ENCODE peak calls at places on chromosomes 11 and 22, in nine cellular contexts. One of them, this sample, is unnamed. For H3K36me3, the result is how much of the 10 kb centered on the place peaks cover.

GRCh38 chr11:47186076-47186936 is at the start of gene PACSIN3:
- DNase-seq in tibial artery: no peak
- DNase-seq in Peyer's patch: peak
- DNase-seq in sigmoid colon: peak
- DNase-seq in lung: no peak
- DNase-seq in body of pancreas: peak
- DNase-seq in prostate gland: no peak
- DNase-seq in uterus: no peak
- DNase-seq in BE2C: peak
- DNase-seq in this sample: peak

GRCh38 chr11:64444838-64445441 is 86.0 kb downstream of the RPS6KA4 start:
- DNase-seq in Peyer's patch: no peak
- DNase-seq in lung: no peak
- DNase-seq in uterus: no peak
- DNase-seq in prostate gland: no peak
- DNase-seq in body of pancreas: peak
- DNase-seq in tibial artery: no peak
- DNase-seq in sigmoid colon: peak
- DNase-seq in BE2C: peak
- DNase-seq in this sample: no peak

GRCh38 chr11:7348432-7349298 is 97.0 kb downstream of the SYT9 start:
- DNase-seq in tibial artery: no peak
- DNase-seq in lung: no peak
- DNase-seq in BE2C: peak
- DNase-seq in prostate gland: peak
- DNase-seq in Peyer's patch: no peak
- DNase-seq in uterus: no peak
- DNase-seq in sigmoid colon: no peak
- DNase-seq in body of pancreas: no peak
- DNase-seq in this sample: peak

GRCh38 chr22:42608481-42609361 is 6.0 kb downstream of the POLDIP3 start:
- DNase-seq in body of pancreas: no peak
- DNase-seq in tibial artery: no peak
- DNase-seq in lung: no peak
- DNase-seq in sigmoid colon: no peak
- DNase-seq in prostate gland: no peak
- DNase-seq in Peyer's patch: no peak
- DNase-seq in BE2C: no peak
- DNase-seq in uterus: no peak
- DNase-seq in this sample: no peak

GRCh38 chr22:48758905-48759875 is 1068.5 kb downstream of the BRD1 start:
- DNase-seq in sigmoid colon: peak
- DNase-seq in Peyer's patch: peak
- DNase-seq in tibial artery: peak
- DNase-seq in prostate gland: no peak
- DNase-seq in body of pancreas: no peak
- DNase-seq in BE2C: no peak
- DNase-seq in lung: peak
- DNase-seq in uterus: no peak
- DNase-seq in this sample: no peak

GRCh38 chr22:19885841-19886592 is 31.3 kb upstream of the GNB1L start:
- DNase-seq in lung: no peak
- DNase-seq in prostate gland: no peak
- DNase-seq in Peyer's patch: no peak
- DNase-seq in BE2C: peak
- DNase-seq in body of pancreas: no peak
- DNase-seq in tibial artery: no peak
- DNase-seq in sigmoid colon: peak
- DNase-seq in uterus: no peak
- DNase-seq in this sample: no peak

GRCh38 chr22:46776876-46777608 is 14.6 kb downstream of the TBC1D22A start:
- DNase-seq in sigmoid colon: no peak
- DNase-seq in body of pancreas: no peak
- DNase-seq in Peyer's patch: no peak
- DNase-seq in uterus: no peak
- DNase-seq in BE2C: no peak
- DNase-seq in prostate gland: no peak
- DNase-seq in lung: no peak
- DNase-seq in tibial artery: no peak
- DNase-seq in this sample: no peak

GRCh38 chr11:128515766-128516466 is 71.4 kb downstream of the ETS1 start:
- DNase-seq in prostate gland: no peak
- DNase-seq in lung: no peak
- DNase-seq in tibial artery: no peak
- DNase-seq in BE2C: no peak
- DNase-seq in uterus: no peak
- DNase-seq in sigmoid colon: no peak
- DNase-seq in Peyer's patch: no peak
- DNase-seq in body of pancreas: no peak
- DNase-seq in this sample: no peak

GRCh38 chr11:110472858-110473257 is 43.1 kb downstream of the FDX1 start:
- DNase-seq in body of pancreas: no peak
- DNase-seq in uterus: no peak
- DNase-seq in sigmoid colon: no peak
- DNase-seq in lung: no peak
- DNase-seq in BE2C: no peak
- DNase-seq in tibial artery: no peak
- DNase-seq in Peyer's patch: no peak
- DNase-seq in prostate gland: no peak
- DNase-seq in this sample: no peak

GRCh38 chr11:124869856-124870387 is 4.7 kb downstream of the ROBO3 start:
- DNase-seq in prostate gland: no peak
- DNase-seq in BE2C: no peak
- DNase-seq in uterus: no peak
- DNase-seq in sigmoid colon: peak
- DNase-seq in lung: no peak
- DNase-seq in tibial artery: no peak
- DNase-seq in body of pancreas: no peak
- DNase-seq in Peyer's patch: no peak
- DNase-seq in this sample: no peak

GRCh38 chr11:79902493-79902892 is 461.7 kb upstream of the TENM4 start:
- DNase-seq in tibial artery: no peak
- DNase-seq in Peyer's patch: no peak
- DNase-seq in lung: no peak
- DNase-seq in sigmoid colon: no peak
- DNase-seq in body of pancreas: no peak
- DNase-seq in BE2C: no peak
- DNase-seq in uterus: no peak
- DNase-seq in prostate gland: no peak
- DNase-seq in this sample: no peak

GRCh38 chr11:43806976-43807375 is 73.7 kb upstream of the ALKBH3 start:
- DNase-seq in body of pancreas: no peak
- DNase-seq in Peyer's patch: no peak
- DNase-seq in lung: no peak
- DNase-seq in tibial artery: no peak
- DNase-seq in BE2C: no peak
- DNase-seq in sigmoid colon: no peak
- DNase-seq in prostate gland: no peak
- DNase-seq in uterus: no peak
- DNase-seq in this sample: no peak

GRCh38 chr11:108117746-108118371 is 3.5 kb upstream of the ACAT1 start:
- DNase-seq in body of pancreas: no peak
- DNase-seq in BE2C: no peak
- DNase-seq in uterus: no peak
- DNase-seq in prostate gland: no peak
- DNase-seq in lung: no peak
- DNase-seq in tibial artery: no peak
- DNase-seq in Peyer's patch: no peak
- DNase-seq in sigmoid colon: no peak
- DNase-seq in this sample: no peak

GRCh38 chr22:20906387-20906767 is 10.8 kb upstream of the CRKL start:
- DNase-seq in lung: no peak
- DNase-seq in Peyer's patch: no peak
- DNase-seq in BE2C: no peak
- DNase-seq in sigmoid colon: no peak
- DNase-seq in prostate gland: no peak
- DNase-seq in tibial artery: no peak
- DNase-seq in uterus: no peak
- DNase-seq in body of pancreas: no peak
- DNase-seq in this sample: no peak

GRCh38 chr11:19102521-19102900 is 14.5 kb upstream of the ZDHHC13 start:
- DNase-seq in uterus: no peak
- DNase-seq in prostate gland: no peak
- DNase-seq in sigmoid colon: no peak
- DNase-seq in BE2C: no peak
- DNase-seq in body of pancreas: peak
- DNase-seq in Peyer's patch: no peak
- DNase-seq in lung: no peak
- DNase-seq in tibial artery: no peak
- DNase-seq in this sample: no peak

GRCh38 chr11:76667271-76667818 is 3.2 kb downstream of the LRRC32 start:
- DNase-seq in BE2C: peak
- DNase-seq in lung: no peak
- DNase-seq in body of pancreas: no peak
- DNase-seq in Peyer's patch: no peak
- DNase-seq in prostate gland: no peak
- DNase-seq in sigmoid colon: peak
- DNase-seq in uterus: peak
- DNase-seq in tibial artery: peak
- DNase-seq in this sample: no peak

GRCh38 chr11:61370349-61371005 is 8.3 kb downstream of the TMEM138 start:
- DNase-seq in sigmoid colon: no peak
- DNase-seq in uterus: no peak
- DNase-seq in tibial artery: no peak
- DNase-seq in prostate gland: no peak
- DNase-seq in Peyer's patch: no peak
- DNase-seq in body of pancreas: no peak
- DNase-seq in BE2C: no peak
- DNase-seq in lung: no peak
- DNase-seq in this sample: no peak

GRCh38 chr11:61362542-61362875 is 335 bp downstream of the TMEM138 start:
- DNase-seq in Peyer's patch: no peak
- DNase-seq in tibial artery: no peak
- DNase-seq in sigmoid colon: no peak
- DNase-seq in BE2C: no peak
- DNase-seq in lung: no peak
- DNase-seq in uterus: peak
- DNase-seq in body of pancreas: peak
- DNase-seq in prostate gland: no peak
- DNase-seq in this sample: peak

GRCh38 chr11:61364012-61364396 is 1.8 kb downstream of the TMEM138 start:
- DNase-seq in sigmoid colon: no peak
- DNase-seq in Peyer's patch: no peak
- DNase-seq in prostate gland: no peak
- DNase-seq in lung: no peak
- DNase-seq in uterus: no peak
- DNase-seq in tibial artery: no peak
- DNase-seq in body of pancreas: no peak
- DNase-seq in BE2C: no peak
- DNase-seq in this sample: no peak

GRCh38 chr11:61369372-61370348 is 7.5 kb downstream of the TMEM138 start:
- DNase-seq in sigmoid colon: peak
- DNase-seq in Peyer's patch: no peak
- DNase-seq in BE2C: no peak
- DNase-seq in tibial artery: peak
- DNase-seq in lung: peak
- DNase-seq in uterus: peak
- DNase-seq in body of pancreas: peak
- DNase-seq in prostate gland: peak
- DNase-seq in this sample: no peak

GRCh38 chr11:61367406-61367805 is 5.2 kb downstream of the TMEM138 start:
- DNase-seq in tibial artery: no peak
- DNase-seq in Peyer's patch: no peak
- DNase-seq in body of pancreas: no peak
- DNase-seq in lung: no peak
- DNase-seq in sigmoid colon: no peak
- DNase-seq in uterus: no peak
- DNase-seq in prostate gland: no peak
- DNase-seq in BE2C: peak
- DNase-seq in this sample: peak
- H3K36me3 ChIP-seq in tibial artery: half or more
- H3K36me3 ChIP-seq in Peyer's patch: under half
- H3K36me3 ChIP-seq in body of pancreas: under half
- H3K36me3 ChIP-seq in lung: under half
- H3K36me3 ChIP-seq in sigmoid colon: half or more
- H3K36me3 ChIP-seq in uterus: under half
- H3K36me3 ChIP-seq in prostate gland: under half
- H3K36me3 ChIP-seq in BE2C: under half
- H3K36me3 ChIP-seq in this sample: half or more

GRCh38 chr11:6216501-6216900 is 11.1 kb downstream of the C11orf42 start:
- DNase-seq in lung: no peak
- DNase-seq in uterus: no peak
- DNase-seq in BE2C: no peak
- DNase-seq in sigmoid colon: no peak
- DNase-seq in Peyer's patch: no peak
- DNase-seq in tibial artery: no peak
- DNase-seq in body of pancreas: no peak
- DNase-seq in prostate gland: no peak
- DNase-seq in this sample: no peak
- H3K36me3 ChIP-seq in lung: under half
- H3K36me3 ChIP-seq in uterus: under half
- H3K36me3 ChIP-seq in BE2C: under half
- H3K36me3 ChIP-seq in sigmoid colon: half or more
- H3K36me3 ChIP-seq in Peyer's patch: under half
- H3K36me3 ChIP-seq in tibial artery: half or more
- H3K36me3 ChIP-seq in body of pancreas: under half
- H3K36me3 ChIP-seq in prostate gland: under half
- H3K36me3 ChIP-seq in this sample: half or more

GRCh38 chr11:93756748-93757147 is 15.3 kb downstream of the C11orf54 start:
- DNase-seq in Peyer's patch: no peak
- DNase-seq in tibial artery: no peak
- DNase-seq in BE2C: no peak
- DNase-seq in body of pancreas: no peak
- DNase-seq in prostate gland: no peak
- DNase-seq in uterus: no peak
- DNase-seq in lung: no peak
- DNase-seq in sigmoid colon: no peak
- DNase-seq in this sample: no peak

GRCh38 chr11:93761910-93762309 is 20.4 kb downstream of the C11orf54 start:
- DNase-seq in uterus: no peak
- DNase-seq in sigmoid colon: no peak
- DNase-seq in body of pancreas: no peak
- DNase-seq in Peyer's patch: no peak
- DNase-seq in tibial artery: no peak
- DNase-seq in prostate gland: no peak
- DNase-seq in lung: no peak
- DNase-seq in BE2C: no peak
- DNase-seq in this sample: no peak

GRCh38 chr11:93753241-93753640 is 11.8 kb downstream of the C11orf54 start:
- DNase-seq in tibial artery: no peak
- DNase-seq in body of pancreas: no peak
- DNase-seq in lung: no peak
- DNase-seq in uterus: no peak
- DNase-seq in prostate gland: no peak
- DNase-seq in sigmoid colon: no peak
- DNase-seq in BE2C: no peak
- DNase-seq in Peyer's patch: no peak
- DNase-seq in this sample: no peak

GRCh38 chr11:93757924-93758865 is 16.7 kb downstream of the C11orf54 start:
- DNase-seq in tibial artery: no peak
- DNase-seq in sigmoid colon: no peak
- DNase-seq in prostate gland: no peak
- DNase-seq in lung: no peak
- DNase-seq in Peyer's patch: no peak
- DNase-seq in BE2C: no peak
- DNase-seq in body of pancreas: no peak
- DNase-seq in uterus: no peak
- DNase-seq in this sample: no peak
- H3K36me3 ChIP-seq in tibial artery: half or more
- H3K36me3 ChIP-seq in sigmoid colon: half or more
- H3K36me3 ChIP-seq in prostate gland: under half
- H3K36me3 ChIP-seq in lung: under half
- H3K36me3 ChIP-seq in Peyer's patch: under half
- H3K36me3 ChIP-seq in BE2C: under half
- H3K36me3 ChIP-seq in body of pancreas: under half
- H3K36me3 ChIP-seq in uterus: under half
- H3K36me3 ChIP-seq in this sample: half or more

GRCh38 chr11:120226714-120227113 is 13.2 kb upstream of the POU2F3 start:
- DNase-seq in BE2C: no peak
- DNase-seq in lung: no peak
- DNase-seq in prostate gland: no peak
- DNase-seq in uterus: no peak
- DNase-seq in Peyer's patch: no peak
- DNase-seq in sigmoid colon: no peak
- DNase-seq in tibial artery: no peak
- DNase-seq in body of pancreas: no peak
- DNase-seq in this sample: no peak
- H3K36me3 ChIP-seq in BE2C: under half
- H3K36me3 ChIP-seq in lung: under half
- H3K36me3 ChIP-seq in prostate gland: under half
- H3K36me3 ChIP-seq in uterus: under half
- H3K36me3 ChIP-seq in Peyer's patch: under half
- H3K36me3 ChIP-seq in sigmoid colon: under half
- H3K36me3 ChIP-seq in tibial artery: under half
- H3K36me3 ChIP-seq in body of pancreas: under half
- H3K36me3 ChIP-seq in this sample: under half